ENCODE peak calls at places on chromosome 14, in four cellular contexts. One of them, this sample, is unnamed.

GRCh38 chr14:53740570-53740969 is 216.1 kb downstream of the BMP4 start:
- DNase-seq in H9: no peak
- DNase-seq in neuronal stem cell: no peak
- DNase-seq in IMR-90: no peak
- DNase-seq in this sample: no peak

GRCh38 chr14:75884198-75884611 is 97.6 kb downstream of the TGFB3 start:
- DNase-seq in H9: no peak
- DNase-seq in neuronal stem cell: no peak
- DNase-seq in IMR-90: peak; percentile 86
- DNase-seq in this sample: peak; percentile 24

GRCh38 chr14:102504951-102505600 is 4.5 kb downstream of the ANKRD9 start:
- DNase-seq in H9: no peak
- DNase-seq in neuronal stem cell: no peak
- DNase-seq in IMR-90: no peak
- DNase-seq in this sample: no peak

GRCh38 chr14:101480022-101480746 is 81.1 kb upstream of the DIO3 start:
- DNase-seq in H9: no peak
- DNase-seq in neuronal stem cell: no peak
- DNase-seq in IMR-90: no peak
- DNase-seq in this sample: no peak

GRCh38 chr14:102500190-102500661 is 9.3 kb downstream of the ANKRD9 start:
- DNase-seq in H9: peak; percentile 32
- DNase-seq in neuronal stem cell: no peak
- DNase-seq in IMR-90: peak; percentile 65
- DNase-seq in this sample: no peak

GRCh38 chr14:102293784-102294183 is 11.2 kb downstream of the MOK start:
- DNase-seq in H9: no peak
- DNase-seq in neuronal stem cell: no peak
- DNase-seq in IMR-90: peak; percentile 59
- DNase-seq in this sample: no peak

GRCh38 chr14:92914087-92914656 is 8.8 kb upstream of the CHGA start:
- DNase-seq in H9: peak; percentile 70
- DNase-seq in neuronal stem cell: peak; percentile 67
- DNase-seq in IMR-90: peak; percentile 15
- DNase-seq in this sample: peak; percentile 68

GRCh38 chr14:22281322-22281977 is 307.6 kb downstream of the DAD1 start:
- DNase-seq in H9: no peak
- DNase-seq in neuronal stem cell: no peak
- DNase-seq in IMR-90: no peak
- DNase-seq in this sample: no peak

GRCh38 chr14:68970096-68970612 is 8.9 kb downstream of the ACTN1 start:
- DNase-seq in H9: no peak
- DNase-seq in neuronal stem cell: no peak
- DNase-seq in IMR-90: no peak
- DNase-seq in this sample: peak; percentile 57

GRCh38 chr14:99320105-99320572 is 48.1 kb upstream of the BCL11B start:
- DNase-seq in H9: peak; percentile 84
- DNase-seq in neuronal stem cell: peak; percentile 53
- DNase-seq in IMR-90: peak; percentile 8
- DNase-seq in this sample: peak; percentile 65

GRCh38 chr14:100865682-100866591 is 37.6 kb downstream of the RTL1 start:
- DNase-seq in H9: no peak
- DNase-seq in neuronal stem cell: no peak
- DNase-seq in IMR-90: no peak
- DNase-seq in this sample: no peak

GRCh38 chr14:104593710-104594121 is 10.9 kb downstream of the TMEM179 start:
- DNase-seq in H9: no peak
- DNase-seq in neuronal stem cell: no peak
- DNase-seq in IMR-90: no peak
- DNase-seq in this sample: no peak

GRCh38 chr14:104594310-104595046 is 10.1 kb downstream of the TMEM179 start:
- DNase-seq in H9: no peak
- DNase-seq in neuronal stem cell: no peak
- DNase-seq in IMR-90: no peak
- DNase-seq in this sample: no peak

GRCh38 chr14:104592292-104592672 is 12.3 kb downstream of the TMEM179 start:
- DNase-seq in H9: no peak
- DNase-seq in neuronal stem cell: no peak
- DNase-seq in IMR-90: no peak
- DNase-seq in this sample: no peak

GRCh38 chr14:104592785-104593184 is 11.8 kb downstream of the TMEM179 start:
- DNase-seq in H9: no peak
- DNase-seq in neuronal stem cell: no peak
- DNase-seq in IMR-90: no peak
- DNase-seq in this sample: no peak

DNA sequence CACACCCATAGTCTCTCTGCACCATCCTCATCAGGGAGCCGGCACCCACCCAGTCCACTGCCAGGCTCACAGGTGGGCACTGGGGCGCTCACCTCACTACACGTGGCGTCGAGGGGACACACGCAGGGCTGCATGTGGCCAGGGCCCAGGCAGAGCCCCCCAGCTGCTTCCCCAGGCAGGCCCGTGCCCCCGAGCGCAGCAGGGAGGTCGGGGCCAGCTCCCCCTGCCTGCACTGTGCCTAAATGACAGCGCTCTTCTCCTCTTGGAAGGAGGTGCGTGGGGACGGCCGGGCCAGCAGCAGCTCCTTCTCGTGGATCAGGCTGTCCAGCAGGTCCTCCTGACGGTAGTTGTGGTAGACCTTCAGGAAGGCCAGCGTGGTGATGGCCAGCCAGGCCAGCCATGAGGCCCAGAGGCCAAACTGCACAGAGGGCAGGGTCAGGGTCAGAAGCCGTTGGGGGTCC is 11.3 kb downstream of the TMEM179 start:
- DNase-seq in H9: no peak
- DNase-seq in neuronal stem cell: no peak
- DNase-seq in IMR-90: no peak
- DNase-seq in this sample: no peak
- H4K8ac ChIP-seq in H9: no peak overlapping the region
- H4K8ac ChIP-seq in neuronal stem cell: no peak overlapping the region
- H4K8ac ChIP-seq in IMR-90: no peak overlapping the region
- H4K8ac ChIP-seq in this sample: no peak overlapping the region

GRCh38 chr14:21244546-21244945 is 24.7 kb downstream of the HNRNPC start:
- DNase-seq in H9: no peak
- DNase-seq in neuronal stem cell: no peak
- DNase-seq in IMR-90: no peak
- DNase-seq in this sample: no peak
- H4K8ac ChIP-seq in H9: no peak overlapping the region
- H4K8ac ChIP-seq in neuronal stem cell: no peak overlapping the region
- H4K8ac ChIP-seq in IMR-90: no peak overlapping the region
- H4K8ac ChIP-seq in this sample: no peak overlapping the region

GRCh38 chr14:55712505-55712904 is 132.5 kb downstream of the KTN1 start:
- DNase-seq in H9: no peak
- DNase-seq in neuronal stem cell: no peak
- DNase-seq in IMR-90: no peak
- DNase-seq in this sample: no peak
- H4K8ac ChIP-seq in H9: no peak overlapping the region
- H4K8ac ChIP-seq in neuronal stem cell: no peak overlapping the region
- H4K8ac ChIP-seq in IMR-90: no peak overlapping the region
- H4K8ac ChIP-seq in this sample: no peak overlapping the region

GRCh38 chr14:82125963-82126362 is 592.3 kb upstream of the SEL1L start:
- DNase-seq in H9: no peak
- DNase-seq in neuronal stem cell: no peak
- DNase-seq in IMR-90: no peak
- DNase-seq in this sample: no peak
- H4K8ac ChIP-seq in H9: no peak overlapping the region
- H4K8ac ChIP-seq in neuronal stem cell: no peak overlapping the region
- H4K8ac ChIP-seq in IMR-90: no peak overlapping the region
- H4K8ac ChIP-seq in this sample: no peak overlapping the region

GRCh38 chr14:20799444-20799843 is 3.2 kb downstream of the RNASE1 start:
- DNase-seq in H9: no peak
- DNase-seq in neuronal stem cell: no peak
- DNase-seq in IMR-90: no peak
- DNase-seq in this sample: no peak
- H4K8ac ChIP-seq in H9: no peak overlapping the region
- H4K8ac ChIP-seq in neuronal stem cell: no peak overlapping the region
- H4K8ac ChIP-seq in IMR-90: no peak overlapping the region
- H4K8ac ChIP-seq in this sample: no peak overlapping the region

GRCh38 chr14:96944297-96944696 is 147.1 kb downstream of the VRK1 start:
- DNase-seq in H9: no peak
- DNase-seq in neuronal stem cell: no peak
- DNase-seq in IMR-90: no peak
- DNase-seq in this sample: no peak
- H4K8ac ChIP-seq in H9: no peak overlapping the region
- H4K8ac ChIP-seq in neuronal stem cell: no peak overlapping the region
- H4K8ac ChIP-seq in IMR-90: no peak overlapping the region
- H4K8ac ChIP-seq in this sample: no peak overlapping the region

DNA sequence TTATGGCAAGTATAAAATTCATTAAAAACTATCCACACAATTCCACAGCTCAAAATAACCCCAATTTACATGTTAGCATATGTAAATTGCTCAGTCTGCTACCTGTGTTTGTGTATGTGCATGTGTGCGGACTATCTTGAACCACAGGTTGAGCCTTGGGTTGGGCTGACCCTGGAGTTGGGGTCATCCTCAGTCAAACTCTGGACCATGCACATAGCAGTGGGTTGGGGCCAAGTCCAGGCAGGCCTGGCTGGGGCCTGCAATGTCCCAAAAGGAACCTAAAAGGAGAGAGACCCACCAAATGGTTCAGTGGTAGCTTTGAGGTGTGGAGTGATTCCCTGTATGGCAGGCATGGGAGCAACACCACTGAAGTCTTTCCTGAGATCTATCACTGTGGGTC is 156.1 kb downstream of the FOXN3 start:
- DNase-seq in H9: no peak
- DNase-seq in neuronal stem cell: no peak
- DNase-seq in IMR-90: no peak
- DNase-seq in this sample: no peak
- H4K8ac ChIP-seq in H9: no peak overlapping the region
- H4K8ac ChIP-seq in neuronal stem cell: no peak overlapping the region
- H4K8ac ChIP-seq in IMR-90: no peak overlapping the region
- H4K8ac ChIP-seq in this sample: no peak overlapping the region